ENCODE peak calls at places on chromosome 6, in eight cellular contexts. F is Peyer's patch, E is brain microvascular endothelial cell, L is heart right ventricle, Q is mucosa of descending colon, U is fibroblast of lung, K is colonic mucosa, D is left ventricle myocardium inferior. J is an unnamed sample. For H3K36me3, the result is how much of the 10 kb centered on the place peaks cover.

GRCh38 chr6:108598316-108598863 is 37.7 kb downstream of the FOXO3 start:
- DNase-seq in F (no peak), E (no peak), L (no peak), Q (no peak), U (peak), K (no peak), D (no peak), J (no peak)

GRCh38 chr6:113375950-113376846 is 480.9 kb upstream of the MARCKS start:
- DNase-seq in F (no peak), E (peak), L (no peak), Q (no peak), U (peak), K (no peak), D (no peak), J (no peak)

GRCh38 chr6:107305391-107305790 is 154.0 kb downstream of the PDSS2 start:
- DNase-seq in F (no peak), E (no peak), L (no peak), Q (no peak), U (no peak), K (no peak), D (no peak), J (no peak)

GRCh38 chr6:56488281-56488680 is 154.4 kb downstream of the DST start:
- DNase-seq in F (no peak), E (no peak), L (no peak), Q (no peak), U (no peak), K (no peak), D (no peak), J (no peak)

GRCh38 chr6:148193063-148193680 is 149.5 kb upstream of the SASH1 start:
- DNase-seq in F (no peak), E (no peak), L (no peak), Q (peak), U (no peak), K (peak), D (no peak), J (no peak)

GRCh38 chr6:5337573-5337972 is 76.3 kb downstream of the FARS2 start:
- DNase-seq in F (no peak), E (peak), L (no peak), Q (no peak), U (peak), K (no peak), D (no peak), J (no peak)

GRCh38 chr6:44667668-44668390 is 280.3 kb downstream of the CDC5L start:
- DNase-seq in F (no peak), E (no peak), L (no peak), Q (no peak), U (no peak), K (no peak), D (no peak), J (no peak)

GRCh38 chr6:56642366-56643261 is at the start of gene DST:
- DNase-seq in F (no peak), E (peak), L (no peak), Q (no peak), U (peak), K (no peak), D (no peak), J (no peak)

GRCh38 chr6:27332692-27333641 is 20.9 kb upstream of the POM121L2 start:
- DNase-seq in F (no peak), E (peak), L (no peak), Q (no peak), U (peak), K (no peak), D (no peak), J (no peak)

GRCh38 chr6:163419413-163420314 is 5.1 kb downstream of the QKI start:
- DNase-seq in F (no peak), E (no peak), L (no peak), Q (no peak), U (peak), K (no peak), D (no peak), J (no peak)

GRCh38 chr6:13769655-13770053 is 44.7 kb downstream of the MCUR1 start:
- DNase-seq in F (no peak), E (no peak), L (no peak), Q (no peak), U (no peak), K (no peak), D (no peak), J (no peak)

GRCh38 chr6:170093658-170094596 is 197.0 kb downstream of the DLL1 start:
- DNase-seq in F (peak), E (no peak), L (no peak), Q (no peak), U (no peak), K (no peak), D (no peak), J (no peak)

GRCh38 chr6:37987008-37987407 is 167.5 kb downstream of the ZFAND3 start:
- DNase-seq in F (no peak), E (peak), L (no peak), Q (no peak), U (peak), K (no peak), D (no peak), J (peak)

GRCh38 chr6:44489912-44490604 is 102.6 kb downstream of the CDC5L start:
- DNase-seq in F (no peak), E (peak), L (peak), Q (no peak), U (peak), K (no peak), D (no peak), J (peak)

GRCh38 chr6:15885624-15886023 is 222.8 kb upstream of the DTNBP1 start:
- DNase-seq in F (no peak), E (no peak), L (no peak), Q (no peak), U (no peak), K (no peak), D (no peak), J (no peak)

GRCh38 chr6:25166955-25167753 is 112.0 kb upstream of the CARMIL1 start:
- DNase-seq in F (no peak), E (no peak), L (no peak), Q (no peak), U (no peak), K (no peak), D (no peak), J (no peak)

GRCh38 chr6:43776115-43776798 is 6.2 kb downstream of the VEGFA start:
- DNase-seq in F (peak), E (no peak), L (no peak), Q (no peak), U (no peak), K (peak), D (no peak), J (peak)

GRCh38 chr6:33453361-33454008 is 891 bp upstream of the ZBTB9 start:
- DNase-seq in F (no peak), E (no peak), L (no peak), Q (no peak), U (no peak), K (no peak), D (no peak), J (no peak)

GRCh38 chr6:125066964-125067363 is 86.6 kb upstream of the TPD52L1 start:
- DNase-seq in F (no peak), E (peak), L (no peak), Q (no peak), U (peak), K (no peak), D (no peak), J (no peak)

GRCh38 chr6:111113731-111114438 is 26.6 kb downstream of the SLC16A10 start:
- DNase-seq in F (no peak), E (peak), L (peak), Q (no peak), U (peak), K (no peak), D (peak), J (peak)

GRCh38 chr6:131258816-131259476 is 123.7 kb downstream of the AKAP7 start:
- DNase-seq in F (no peak), E (no peak), L (no peak), Q (peak), U (peak), K (peak), D (no peak), J (peak)

GRCh38 chr6:3542032-3542640 is 85.3 kb upstream of the SLC22A23 start:
- DNase-seq in F (no peak), E (no peak), L (no peak), Q (no peak), U (no peak), K (peak), D (no peak), J (no peak)

GRCh38 chr6:40325041-40325440 is 262.1 kb downstream of the LRFN2 start:
- DNase-seq in F (no peak), E (no peak), L (no peak), Q (no peak), U (no peak), K (no peak), D (no peak), J (peak)

GRCh38 chr6:147806697-147807096 is 298.2 kb downstream of the SAMD5 start:
- DNase-seq in F (no peak), E (no peak), L (no peak), Q (no peak), U (no peak), K (no peak), D (no peak), J (no peak)

GRCh38 chr6:96562886-96563285 is at the start of gene FHL5:
- DNase-seq in F (no peak), E (no peak), L (no peak), Q (no peak), U (peak), K (no peak), D (no peak), J (no peak)

GRCh38 chr6:102766946-102767345 is 1373.4 kb downstream of the GRIK2 start:
- DNase-seq in F (no peak), E (peak), L (no peak), Q (no peak), U (peak), K (no peak), D (no peak), J (no peak)

GRCh38 chr6:81051952-81052351 is 700.5 kb downstream of the TENT5A start:
- DNase-seq in F (no peak), E (no peak), L (no peak), Q (no peak), U (no peak), K (no peak), D (no peak), J (no peak)

GRCh38 chr6:119183457-119183856 is 105.0 kb upstream of the FAM184A start:
- DNase-seq in F (no peak), E (no peak), L (no peak), Q (no peak), U (no peak), K (no peak), D (no peak), J (no peak)

GRCh38 chr6:797479-798077 is 104.6 kb upstream of the EXOC2 start:
- DNase-seq in F (no peak), E (peak), L (peak), Q (no peak), U (peak), K (peak), D (no peak), J (peak)

GRCh38 chr6:139250296-139251274 is 41.2 kb downstream of the TXLNB start:
- DNase-seq in F (peak), E (peak), L (peak), Q (peak), U (peak), K (peak), D (peak), J (peak)

GRCh38 chr6:147287869-147288271 is 83.7 kb downstream of the STXBP5 start:
- DNase-seq in F (no peak), E (peak), L (no peak), Q (no peak), U (peak), K (no peak), D (no peak), J (peak)

GRCh38 chr6:94680672-94681212 is 896.6 kb upstream of the MANEA start:
- DNase-seq in F (no peak), E (no peak), L (no peak), Q (no peak), U (no peak), K (no peak), D (no peak), J (no peak)

GRCh38 chr6:69907981-69908498 is 41.7 kb downstream of the COL19A1 start:
- DNase-seq in F (no peak), E (no peak), L (no peak), Q (no peak), U (peak), K (no peak), D (no peak), J (no peak)

GRCh38 chr6:147103641-147104040 is 100.6 kb upstream of the STXBP5 start:
- DNase-seq in F (no peak), E (no peak), L (no peak), Q (no peak), U (no peak), K (no peak), D (no peak), J (no peak)

GRCh38 chr6:31919624-31920303 is 7.8 kb upstream of the C2 start:
- DNase-seq in F (no peak), E (no peak), L (no peak), Q (no peak), U (no peak), K (no peak), D (no peak), J (no peak)

GRCh38 chr6:31918069-31918725 is 9.3 kb upstream of the C2 start:
- DNase-seq in F (no peak), E (no peak), L (no peak), Q (no peak), U (no peak), K (no peak), D (no peak), J (no peak)

GRCh38 chr6:31927242-31927867 is at the start of gene C2:
- DNase-seq in F (no peak), E (no peak), L (no peak), Q (no peak), U (no peak), K (no peak), D (no peak), J (no peak)

GRCh38 chr6:31920803-31921202 is 6.7 kb upstream of the C2 start:
- DNase-seq in F (no peak), E (no peak), L (no peak), Q (no peak), U (peak), K (no peak), D (no peak), J (no peak)

GRCh38 chr6:31922942-31923341 is 4.6 kb upstream of the C2 start:
- DNase-seq in F (no peak), E (no peak), L (no peak), Q (no peak), U (no peak), K (no peak), D (no peak), J (no peak)
- TF ChIP-seq CTCF in F (no peak), E (peak), L (no peak), Q (no peak), U (peak), K (no peak), D (peak), J (no peak)

GRCh38 chr6:127494240-127494767 is 24.8 kb downstream of the MTCL3 start:
- DNase-seq in F (no peak), E (no peak), L (no peak), Q (no peak), U (no peak), K (no peak), D (no peak), J (no peak)
- H3K36me3 ChIP-seq in F (under half), E (under half), L (under half), Q (under half), U (under half), K (under half), D (under half), J (under half)

GRCh38 chr6:9056556-9056955 is 621.2 kb upstream of the SLC35B3 start:
- DNase-seq in F (no peak), E (no peak), L (no peak), Q (no peak), U (no peak), K (no peak), D (no peak), J (no peak)
- TF ChIP-seq CTCF in F (no peak), E (no peak), L (no peak), Q (no peak), U (no peak), K (no peak), D (no peak), J (no peak)

GRCh38 chr6:7411328-7411727 is 21.7 kb downstream of the RIOK1 start:
- DNase-seq in F (no peak), E (no peak), L (no peak), Q (no peak), U (no peak), K (no peak), D (no peak), J (no peak)

GRCh38 chr6:7413151-7413823 is 23.7 kb downstream of the RIOK1 start:
- DNase-seq in F (no peak), E (no peak), L (no peak), Q (no peak), U (no peak), K (no peak), D (no peak), J (no peak)

GRCh38 chr6:7406743-7407142 is 17.1 kb downstream of the RIOK1 start:
- DNase-seq in F (no peak), E (no peak), L (no peak), Q (no peak), U (no peak), K (no peak), D (no peak), J (no peak)

GRCh38 chr6:7410801-7411200 is 21.2 kb downstream of the RIOK1 start:
- DNase-seq in F (no peak), E (no peak), L (no peak), Q (no peak), U (no peak), K (no peak), D (no peak), J (no peak)

GRCh38 chr6:7409740-7410139 is 20.1 kb downstream of the RIOK1 start:
- DNase-seq in F (no peak), E (no peak), L (no peak), Q (no peak), U (no peak), K (no peak), D (no peak), J (no peak)
- H3K36me3 ChIP-seq in F (under half), E (half or more), L (under half), Q (under half), U (under half), K (under half), D (half or more), J (under half)

J was measured in adrenal gland.